ENCODE peak calls at places on chromosomes 16 and 17, in nine cellular contexts. One of them, this sample, is unnamed.

GRCh38 chr17:41617136-41617535 is 4.6 kb upstream of the KRT16 start:
- DNase-seq in GM23338: no peak
- DNase-seq in GM23248: no peak
- DNase-seq in neural progenitor cell: no peak
- DNase-seq in OCI-LY7: no peak
- DNase-seq in SK-N-SH: no peak
- DNase-seq in PC-3: no peak
- DNase-seq in hepatocyte: no peak
- DNase-seq in HCT116: no peak
- DNase-seq in this sample: no peak

GRCh38 chr17:55157165-55157564 is 107.6 kb upstream of the HLF start:
- DNase-seq in GM23338: no peak
- DNase-seq in GM23248: peak; percentile 18
- DNase-seq in neural progenitor cell: no peak
- DNase-seq in OCI-LY7: no peak
- DNase-seq in SK-N-SH: no peak
- DNase-seq in PC-3: peak; percentile 34
- DNase-seq in hepatocyte: no peak
- DNase-seq in HCT116: no peak
- DNase-seq in this sample: no peak

GRCh38 chr16:12195296-12195695 is 218.8 kb downstream of the SNX29 start:
- DNase-seq in GM23338: no peak
- DNase-seq in GM23248: no peak
- DNase-seq in neural progenitor cell: no peak
- DNase-seq in OCI-LY7: no peak
- DNase-seq in SK-N-SH: no peak
- DNase-seq in PC-3: peak; percentile 59
- DNase-seq in hepatocyte: no peak
- DNase-seq in HCT116: no peak
- DNase-seq in this sample: no peak

GRCh38 chr17:42133461-42134041 is 10.9 kb downstream of the HSPB9 start:
- DNase-seq in GM23338: no peak
- DNase-seq in GM23248: peak; percentile 15
- DNase-seq in neural progenitor cell: no peak
- DNase-seq in OCI-LY7: peak; percentile 97
- DNase-seq in SK-N-SH: no peak
- DNase-seq in PC-3: no peak
- DNase-seq in hepatocyte: no peak
- DNase-seq in HCT116: no peak
- DNase-seq in this sample: peak; percentile 85

GRCh38 chr16:57009641-57010170 is 20.3 kb downstream of the NLRC5 start:
- DNase-seq in GM23338: no peak
- DNase-seq in GM23248: no peak
- DNase-seq in neural progenitor cell: no peak
- DNase-seq in OCI-LY7: no peak
- DNase-seq in SK-N-SH: no peak
- DNase-seq in PC-3: no peak
- DNase-seq in hepatocyte: no peak
- DNase-seq in HCT116: no peak
- DNase-seq in this sample: no peak

GRCh38 chr16:10754941-10755340 is 11.3 kb downstream of the NUBP1 start:
- DNase-seq in GM23338: no peak
- DNase-seq in GM23248: peak; percentile 79
- DNase-seq in neural progenitor cell: no peak
- DNase-seq in OCI-LY7: no peak
- DNase-seq in SK-N-SH: no peak
- DNase-seq in PC-3: peak; percentile 71
- DNase-seq in hepatocyte: no peak
- DNase-seq in HCT116: no peak
- DNase-seq in this sample: no peak

GRCh38 chr17:34579017-34579946 is at the start of gene TMEM132E:
- DNase-seq in GM23338: peak; percentile 82
- DNase-seq in GM23248: peak; percentile 51
- DNase-seq in neural progenitor cell: peak; percentile 91
- DNase-seq in OCI-LY7: no peak
- DNase-seq in SK-N-SH: peak; percentile 75
- DNase-seq in PC-3: no peak
- DNase-seq in hepatocyte: peak; percentile 68
- DNase-seq in HCT116: no peak
- DNase-seq in this sample: no peak

GRCh38 chr17:60563743-60564142 is 36.2 kb upstream of the PPM1D start:
- DNase-seq in GM23338: no peak
- DNase-seq in GM23248: no peak
- DNase-seq in neural progenitor cell: no peak
- DNase-seq in OCI-LY7: no peak
- DNase-seq in SK-N-SH: no peak
- DNase-seq in PC-3: peak; percentile 68
- DNase-seq in hepatocyte: no peak
- DNase-seq in HCT116: no peak
- DNase-seq in this sample: no peak

GRCh38 chr17:40373324-40373723 is 8.8 kb upstream of the GJD3 start:
- DNase-seq in GM23338: no peak
- DNase-seq in GM23248: peak; percentile 76
- DNase-seq in neural progenitor cell: no peak
- DNase-seq in OCI-LY7: no peak
- DNase-seq in SK-N-SH: no peak
- DNase-seq in PC-3: no peak
- DNase-seq in hepatocyte: no peak
- DNase-seq in HCT116: no peak
- DNase-seq in this sample: no peak

GRCh38 chr17:7590743-7591142 is 849 bp upstream of the SOX15 start:
- DNase-seq in GM23338: peak; percentile 74
- DNase-seq in GM23248: peak; percentile 81
- DNase-seq in neural progenitor cell: peak; percentile 92
- DNase-seq in OCI-LY7: no peak
- DNase-seq in SK-N-SH: peak; percentile 57
- DNase-seq in PC-3: peak; percentile 52
- DNase-seq in hepatocyte: peak; percentile 38
- DNase-seq in HCT116: no peak
- DNase-seq in this sample: no peak

GRCh38 chr16:89742948-89743347 is 21.6 kb downstream of the ZNF276 start:
- DNase-seq in GM23338: no peak
- DNase-seq in GM23248: no peak
- DNase-seq in neural progenitor cell: no peak
- DNase-seq in OCI-LY7: no peak
- DNase-seq in SK-N-SH: no peak
- DNase-seq in PC-3: no peak
- DNase-seq in hepatocyte: no peak
- DNase-seq in HCT116: no peak
- DNase-seq in this sample: peak; percentile 55

GRCh38 chr16:51049276-51049675 is 101.8 kb downstream of the SALL1 start:
- DNase-seq in GM23338: no peak
- DNase-seq in GM23248: no peak
- DNase-seq in neural progenitor cell: no peak
- DNase-seq in OCI-LY7: no peak
- DNase-seq in SK-N-SH: no peak
- DNase-seq in PC-3: no peak
- DNase-seq in hepatocyte: no peak
- DNase-seq in HCT116: no peak
- DNase-seq in this sample: no peak

GRCh38 chr17:61247438-61247837 is 152.2 kb upstream of the TBX2 start:
- DNase-seq in GM23338: no peak
- DNase-seq in GM23248: peak; percentile 32
- DNase-seq in neural progenitor cell: no peak
- DNase-seq in OCI-LY7: no peak
- DNase-seq in SK-N-SH: no peak
- DNase-seq in PC-3: no peak
- DNase-seq in hepatocyte: no peak
- DNase-seq in HCT116: no peak
- DNase-seq in this sample: no peak

GRCh38 chr16:26196806-26197205 is 505.0 kb downstream of the HS3ST4 start:
- DNase-seq in GM23338: no peak
- DNase-seq in GM23248: no peak
- DNase-seq in neural progenitor cell: no peak
- DNase-seq in OCI-LY7: no peak
- DNase-seq in SK-N-SH: no peak
- DNase-seq in PC-3: no peak
- DNase-seq in hepatocyte: no peak
- DNase-seq in HCT116: no peak
- DNase-seq in this sample: no peak

GRCh38 chr17:78839762-78840529 is 668 bp downstream of the USP36 start:
- DNase-seq in GM23338: peak; percentile 23
- DNase-seq in GM23248: peak; percentile 83
- DNase-seq in neural progenitor cell: peak; percentile 52
- DNase-seq in OCI-LY7: peak; percentile 52
- DNase-seq in SK-N-SH: peak; percentile 79
- DNase-seq in PC-3: peak; percentile 43
- DNase-seq in hepatocyte: peak; percentile 70
- DNase-seq in HCT116: no peak
- DNase-seq in this sample: peak; percentile 51

GRCh38 chr17:38867179-38867994 is 2.5 kb upstream of the LASP1 start:
- DNase-seq in GM23338: peak; percentile 79
- DNase-seq in GM23248: peak; percentile 75
- DNase-seq in neural progenitor cell: peak; percentile 83
- DNase-seq in OCI-LY7: peak; percentile 80
- DNase-seq in SK-N-SH: no peak
- DNase-seq in PC-3: peak; percentile 64
- DNase-seq in hepatocyte: peak; percentile 81
- DNase-seq in HCT116: no peak
- DNase-seq in this sample: peak; percentile 74

GRCh38 chr17:40873801-40874200 is 6.8 kb upstream of the KRT12 start:
- DNase-seq in GM23338: no peak
- DNase-seq in GM23248: peak; percentile 27
- DNase-seq in neural progenitor cell: no peak
- DNase-seq in OCI-LY7: no peak
- DNase-seq in SK-N-SH: no peak
- DNase-seq in PC-3: no peak
- DNase-seq in hepatocyte: no peak
- DNase-seq in HCT116: no peak
- DNase-seq in this sample: no peak

GRCh38 chr17:74756891-74757290 is 8.5 kb downstream of the NHERF1 start:
- DNase-seq in GM23338: no peak
- DNase-seq in GM23248: no peak
- DNase-seq in neural progenitor cell: no peak
- DNase-seq in OCI-LY7: no peak
- DNase-seq in SK-N-SH: no peak
- DNase-seq in PC-3: no peak
- DNase-seq in hepatocyte: no peak
- DNase-seq in HCT116: no peak
- DNase-seq in this sample: no peak
- H3K4me1 ChIP-seq in GM23338: peaks cover 46% of the 10 kb centered on the region
- H3K4me1 ChIP-seq in GM23248: no peaks in the 10 kb centered on the region
- H3K4me1 ChIP-seq in neural progenitor cell: peaks cover 52% of the 10 kb centered on the region
- H3K4me1 ChIP-seq in OCI-LY7: peaks cover 19% of the 10 kb centered on the region
- H3K4me1 ChIP-seq in SK-N-SH: peaks cover 53% of the 10 kb centered on the region
- H3K4me1 ChIP-seq in PC-3: peaks cover 31% of the 10 kb centered on the region
- H3K4me1 ChIP-seq in hepatocyte: peaks cover 72% of the 10 kb centered on the region
- H3K4me1 ChIP-seq in HCT116: peaks cover 59% of the 10 kb centered on the region
- H3K4me1 ChIP-seq in this sample: peaks cover 80% of the 10 kb centered on the region

GRCh38 chr17:67247416-67247900 is 2.5 kb upstream of the HELZ start:
- DNase-seq in GM23338: no peak
- DNase-seq in GM23248: no peak
- DNase-seq in neural progenitor cell: no peak
- DNase-seq in OCI-LY7: no peak
- DNase-seq in SK-N-SH: no peak
- DNase-seq in PC-3: no peak
- DNase-seq in hepatocyte: no peak
- DNase-seq in HCT116: no peak
- DNase-seq in this sample: no peak
- TF ChIP-seq EZH2phosphoT487 in GM23338: no peak
- TF ChIP-seq EZH2phosphoT487 in GM23248: no peak
- TF ChIP-seq EZH2phosphoT487 in neural progenitor cell: no peak
- TF ChIP-seq EZH2phosphoT487 in OCI-LY7: no peak
- TF ChIP-seq EZH2phosphoT487 in SK-N-SH: no peak
- TF ChIP-seq EZH2phosphoT487 in PC-3: no peak
- TF ChIP-seq EZH2phosphoT487 in hepatocyte: no peak
- TF ChIP-seq EZH2phosphoT487 in HCT116: no peak
- TF ChIP-seq EZH2phosphoT487 in this sample: no peak

GRCh38 chr16:22206847-22207714 is 1.0 kb downstream of the EEF2K start:
- DNase-seq in GM23338: peak; percentile 82
- DNase-seq in GM23248: peak; percentile 87
- DNase-seq in neural progenitor cell: peak; percentile 52
- DNase-seq in OCI-LY7: peak; percentile 65
- DNase-seq in SK-N-SH: peak; percentile 75
- DNase-seq in PC-3: peak; percentile 61
- DNase-seq in hepatocyte: peak; percentile 69
- DNase-seq in HCT116: no peak
- DNase-seq in this sample: peak; percentile 19

GRCh38 chr16:22210285-22210684 is 4.2 kb downstream of the EEF2K start:
- DNase-seq in GM23338: no peak
- DNase-seq in GM23248: no peak
- DNase-seq in neural progenitor cell: no peak
- DNase-seq in OCI-LY7: peak; percentile 77
- DNase-seq in SK-N-SH: no peak
- DNase-seq in PC-3: no peak
- DNase-seq in hepatocyte: no peak
- DNase-seq in HCT116: no peak
- DNase-seq in this sample: peak; percentile 10

GRCh38 chr16:22206013-22206846 is at the start of gene EEF2K:
- DNase-seq in GM23338: peak; percentile 97
- DNase-seq in GM23248: peak; percentile 98
- DNase-seq in neural progenitor cell: peak; percentile 97
- DNase-seq in OCI-LY7: peak; percentile 94
- DNase-seq in SK-N-SH: peak; percentile 96
- DNase-seq in PC-3: peak; percentile 95
- DNase-seq in hepatocyte: peak; percentile 97
- DNase-seq in HCT116: peak; percentile 95
- DNase-seq in this sample: peak; percentile 94

GRCh38 chr16:22205577-22206012 is 483 bp upstream of the EEF2K start:
- DNase-seq in GM23338: no peak
- DNase-seq in GM23248: no peak
- DNase-seq in neural progenitor cell: no peak
- DNase-seq in OCI-LY7: no peak
- DNase-seq in SK-N-SH: no peak
- DNase-seq in PC-3: no peak
- DNase-seq in hepatocyte: no peak
- DNase-seq in HCT116: no peak
- DNase-seq in this sample: no peak

GRCh38 chr16:22207715-22208360 is 1.8 kb downstream of the EEF2K start:
- DNase-seq in GM23338: no peak
- DNase-seq in GM23248: no peak
- DNase-seq in neural progenitor cell: no peak
- DNase-seq in OCI-LY7: peak; percentile 43
- DNase-seq in SK-N-SH: no peak
- DNase-seq in PC-3: no peak
- DNase-seq in hepatocyte: no peak
- DNase-seq in HCT116: no peak
- DNase-seq in this sample: no peak
- H3K4me1 ChIP-seq in GM23338: peaks cover 24% of the 10 kb centered on the region
- H3K4me1 ChIP-seq in GM23248: peaks cover 16% of the 10 kb centered on the region
- H3K4me1 ChIP-seq in neural progenitor cell: no peaks in the 10 kb centered on the region
- H3K4me1 ChIP-seq in OCI-LY7: peaks cover 50% of the 10 kb centered on the region
- H3K4me1 ChIP-seq in SK-N-SH: peaks cover 7% of the 10 kb centered on the region
- H3K4me1 ChIP-seq in PC-3: peaks cover 28% of the 10 kb centered on the region
- H3K4me1 ChIP-seq in hepatocyte: peaks cover 6% of the 10 kb centered on the region
- H3K4me1 ChIP-seq in HCT116: peaks cover 16% of the 10 kb centered on the region
- H3K4me1 ChIP-seq in this sample: peaks cover 24% of the 10 kb centered on the region

DNA sequence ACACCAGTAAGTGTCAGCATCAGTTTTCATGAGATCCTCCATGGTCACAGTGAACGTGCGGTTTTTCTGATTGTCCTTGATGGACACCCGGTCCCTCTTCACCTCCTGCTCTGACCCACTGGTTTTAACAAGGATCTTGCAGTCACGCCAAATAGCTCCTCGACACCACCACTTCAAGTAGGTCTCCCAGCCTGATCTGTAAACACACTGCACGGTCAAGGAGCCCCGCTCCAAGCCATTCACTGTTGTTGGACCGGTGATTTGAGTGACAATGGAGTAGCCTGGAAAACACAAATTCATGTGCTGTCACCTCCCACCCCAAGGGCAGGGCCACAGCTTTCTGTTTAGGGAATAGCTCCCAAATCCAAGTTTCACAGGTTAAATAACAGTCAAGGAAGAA is 8.2 kb downstream of the CD300LF start:
- DNase-seq in GM23338: no peak
- DNase-seq in GM23248: no peak
- DNase-seq in neural progenitor cell: no peak
- DNase-seq in OCI-LY7: no peak
- DNase-seq in SK-N-SH: no peak
- DNase-seq in PC-3: no peak
- DNase-seq in hepatocyte: no peak
- DNase-seq in HCT116: no peak
- DNase-seq in this sample: no peak
- TF ChIP-seq EZH2phosphoT487 in GM23338: no peak
- TF ChIP-seq EZH2phosphoT487 in GM23248: no peak
- TF ChIP-seq EZH2phosphoT487 in neural progenitor cell: no peak
- TF ChIP-seq EZH2phosphoT487 in OCI-LY7: no peak
- TF ChIP-seq EZH2phosphoT487 in SK-N-SH: no peak
- TF ChIP-seq EZH2phosphoT487 in PC-3: no peak
- TF ChIP-seq EZH2phosphoT487 in hepatocyte: no peak
- TF ChIP-seq EZH2phosphoT487 in HCT116: no peak
- TF ChIP-seq EZH2phosphoT487 in this sample: no peak

This sample was measured in MM.1S.